ENCODE peak calls at places on chromosomes 16 and 17, in nine cellular contexts. I is endothelial cell; O is NAMALWA; V is stimulated activated CD4-positive, alpha-beta T cell treated with anti-CD3 and anti-CD28 coated beads, Interleukin-4, amount 100 ng/mL, for 4 hours; T is stimulated activated naive CD8-positive, alpha-beta T cell treated with anti-CD3 and anti-CD28 coated beads, Interleukin-15, Interleukin-2, amounts not matched to agents 100 U/mL and 50 U/mL, for 24 hours; Y is A549; H is heart right ventricle; A is stimulated activated effector memory CD8-positive, alpha-beta T cell treated with anti-CD3 and anti-CD28 coated beads, Interleukin-12 subunit alpha, Interleukin-12 subunit beta, amount 100 ng/mL, for 72 hours; Z is germinal center. C is an unnamed sample.
A peak's percentile ranks its signal among the peaks of the same experiment; 100 is the strongest.

GRCh38 chr17:60524463-60525346 is 1.3 kb downstream of the APPBP2 start:
- DNase-seq in I (no peak), O (peak; percentile 29), V (no peak), T (no peak), Y (no peak), H (no peak), A (no peak), Z (no peak), C (peak; percentile 25)

GRCh38 chr16:53053967-53054669 is 673 bp upstream of the CHD9 start:
- DNase-seq in I (no peak), O (peak; percentile 52), V (no peak), T (no peak), Y (no peak), H (peak; percentile 53), A (peak; percentile 52), Z (peak; percentile 27), C (no peak)

GRCh38 chr16:83937922-83938875 is 14.8 kb upstream of the OSGIN1 start:
- DNase-seq in I (no peak), O (no peak), V (no peak), T (no peak), Y (no peak), H (no peak), A (no peak), Z (no peak), C (no peak)

GRCh38 chr17:34368455-34369195 is 5.6 kb upstream of the CCL1 start:
- DNase-seq in I (no peak), O (no peak), V (no peak), T (no peak), Y (no peak), H (no peak), A (peak; percentile 33), Z (no peak), C (no peak)

GRCh38 chr17:47698749-47699535 is 5.0 kb downstream of the TBKBP1 start:
- DNase-seq in I (peak; percentile 82), O (peak; percentile 76), V (peak; percentile 77), T (peak; percentile 89), Y (peak; percentile 97), H (peak; percentile 71), A (peak; percentile 91), Z (peak; percentile 91), C (no peak)

GRCh38 chr17:45127209-45127582 is 5.1 kb downstream of the PLCD3 start:
- DNase-seq in I (no peak), O (no peak), V (no peak), T (no peak), Y (no peak), H (no peak), A (no peak), Z (no peak), C (no peak)

GRCh38 chr16:15427648-15428239 is 6.6 kb upstream of the BMERB1 start:
- DNase-seq in I (peak; percentile 38), O (peak; percentile 56), V (peak; percentile 54), T (peak; percentile 63), Y (peak; percentile 71), H (peak; percentile 73), A (peak; percentile 54), Z (peak; percentile 37), C (peak; percentile 65)

GRCh38 chr16:12120982-12121652 is 144.6 kb downstream of the SNX29 start:
- DNase-seq in I (no peak), O (no peak), V (no peak), T (no peak), Y (no peak), H (no peak), A (no peak), Z (no peak), C (no peak)

GRCh38 chr17:53499277-53499676 is 323.4 kb upstream of the KIF2B start:
- DNase-seq in I (no peak), O (no peak), V (no peak), T (no peak), Y (no peak), H (no peak), A (no peak), Z (no peak), C (no peak)

GRCh38 chr17:61511480-61512182 is 59.4 kb downstream of the TBX4 start:
- DNase-seq in I (no peak), O (no peak), V (no peak), T (no peak), Y (no peak), H (no peak), A (no peak), Z (no peak), C (no peak)

GRCh38 chr16:48542020-48542473 is 67.9 kb downstream of the N4BP1 start:
- DNase-seq in I (peak; percentile 54), O (peak; percentile 64), V (no peak), T (no peak), Y (peak; percentile 56), H (peak; percentile 35), A (no peak), Z (peak; percentile 48), C (no peak)

GRCh38 chr17:9363440-9364350 is 211.9 kb downstream of the STX8 start:
- DNase-seq in I (no peak), O (no peak), V (no peak), T (peak; percentile 29), Y (no peak), H (no peak), A (no peak), Z (no peak), C (no peak)

GRCh38 chr17:63140255-63140654 is 174.2 kb downstream of the TANC2 start:
- DNase-seq in I (no peak), O (peak; percentile 94), V (no peak), T (no peak), Y (no peak), H (no peak), A (peak; percentile 55), Z (no peak), C (no peak)

GRCh38 chr17:71824671-71825070 is 296.1 kb upstream of the SOX9 start:
- DNase-seq in I (no peak), O (no peak), V (no peak), T (no peak), Y (no peak), H (no peak), A (no peak), Z (no peak), C (no peak)

GRCh38 chr17:7173687-7174602 is 5.2 kb downstream of the ASGR1 start:
- DNase-seq in I (peak; percentile 80), O (no peak), V (peak; percentile 19), T (peak; percentile 63), Y (no peak), H (peak; percentile 54), A (peak; percentile 57), Z (peak; percentile 21), C (no peak)

GRCh38 chr17:30961213-30962188 is 9.3 kb upstream of the RNF135 start:
- DNase-seq in I (no peak), O (peak; percentile 78), V (peak; percentile 14), T (no peak), Y (no peak), H (no peak), A (no peak), Z (no peak), C (peak; percentile 92)

GRCh38 chr17:72297326-72298115 is 176.7 kb downstream of the SOX9 start:
- DNase-seq in I (no peak), O (no peak), V (no peak), T (no peak), Y (peak; percentile 59), H (peak; percentile 17), A (no peak), Z (no peak), C (no peak)

GRCh38 chr16:83701494-83701893 is 106.3 kb upstream of the HSBP1 start:
- DNase-seq in I (peak; percentile 76), O (peak; percentile 20), V (no peak), T (peak; percentile 33), Y (no peak), H (peak; percentile 31), A (peak; percentile 49), Z (no peak), C (peak; percentile 50)